ENCODE peak calls at places on chromosomes 6 and 20, in ten cellular contexts. Q is fibroblast of villous mesenchyme, Z is lower lobe of right lung, V is fibroblast of pulmonary artery, F is pancreas, C is GM13976, I is nephron progenitor cell, Y is endothelial cell, M is mesothelial cell of epicardium, K is BJ. E is an unnamed sample.

GRCh38 chr6:151021878-151022277 is 156.4 kb downstream of the MTHFD1L start:
- DNase-seq in Y (peak; percentile 17), C (no peak), Z (no peak), I (no peak), Q (peak; percentile 76), V (no peak), K (no peak), F (no peak), M (no peak), E (no peak)

GRCh38 chr6:83708546-83708969 is 343 bp downstream of the SNAP91 start:
- DNase-seq in Y (peak; percentile 34), C (peak; percentile 34), I (peak; percentile 67), Q (peak; percentile 8), Z (peak; percentile 28), V (peak; percentile 4), M (peak; percentile 50), F (peak; percentile 63), K (no peak), E (peak; percentile 48)

GRCh38 chr20:25015986-25016385 is 23.4 kb upstream of the APMAP start:
- DNase-seq in V (no peak), C (no peak), Y (no peak), I (no peak), K (no peak), Q (no peak), Z (no peak), F (no peak), M (no peak), E (no peak)

GRCh38 chr20:38875170-38875993 is 50.8 kb upstream of the FAM83D start:
- DNase-seq in Q (no peak), Z (no peak), I (no peak), K (no peak), F (no peak), Y (peak; percentile 63), V (no peak), M (no peak), C (peak; percentile 79), E (peak; percentile 82)

GRCh38 chr6:55902796-55903195 is 27.4 kb upstream of the BMP5 start:
- DNase-seq in F (no peak), Q (peak; percentile 25), Z (no peak), V (peak; percentile 23), M (no peak), C (no peak), I (no peak), K (no peak), Y (no peak), E (no peak)

GRCh38 chr20:17508756-17509155 is 22.4 kb downstream of the BFSP1 start:
- DNase-seq in V (no peak), Y (no peak), I (no peak), C (no peak), K (no peak), M (no peak), Q (no peak), F (peak; percentile 40), Z (no peak), E (no peak)

GRCh38 chr6:80003841-80004198 is 629 bp upstream of the TTK start:
- DNase-seq in Q (no peak), M (no peak), F (no peak), C (peak; percentile 7), Y (no peak), Z (peak; percentile 48), I (peak; percentile 8), K (no peak), V (no peak), E (peak; percentile 2)

GRCh38 chr20:55974491-55975202 is 30.7 kb downstream of the CBLN4 start:
- DNase-seq in Q (no peak), I (no peak), M (no peak), F (peak; percentile 41), C (no peak), V (no peak), K (no peak), Z (no peak), Y (no peak), E (no peak)

GRCh38 chr20:38878798-38879197 is 47.4 kb upstream of the FAM83D start:
- DNase-seq in V (peak; percentile 60), M (peak; percentile 65), Z (no peak), F (no peak), K (no peak), Y (peak; percentile 64), Q (peak; percentile 28), C (no peak), I (peak; percentile 72), E (no peak)

GRCh38 chr6:144123836-144124235 is 26.5 kb upstream of the STX11 start:
- DNase-seq in C (no peak), I (no peak), V (no peak), F (no peak), K (no peak), M (no peak), Z (no peak), Q (no peak), Y (no peak), E (no peak)

GRCh38 chr6:125957845-125958244 is 1.3 kb downstream of the HINT3 start:
- DNase-seq in F (no peak), Y (no peak), Z (no peak), K (no peak), Q (peak; percentile 85), M (no peak), C (no peak), I (no peak), V (peak; percentile 85), E (peak; percentile 37)

GRCh38 chr6:134060491-134061106 is 8.2 kb upstream of the SLC2A12 start:
- DNase-seq in M (no peak), Y (no peak), K (no peak), C (no peak), F (no peak), Q (peak; percentile 27), Z (no peak), V (peak; percentile 77), I (no peak), E (no peak)

GRCh38 chr6:37285861-37286311 is 27.9 kb upstream of the TMEM217 start:
- DNase-seq in F (no peak), Q (no peak), Z (no peak), C (peak; percentile 52), V (no peak), K (no peak), Y (no peak), I (no peak), M (no peak), E (peak; percentile 42)

GRCh38 chr6:163865380-163865779 is 450.9 kb downstream of the QKI start:
- DNase-seq in F (no peak), Q (no peak), C (no peak), Z (no peak), Y (no peak), M (no peak), K (no peak), I (no peak), V (no peak), E (no peak)

GRCh38 chr6:163867518-163868292 is 453.2 kb downstream of the QKI start:
- DNase-seq in Q (no peak), C (no peak), K (no peak), I (no peak), V (no peak), M (no peak), F (no peak), Y (no peak), Z (no peak), E (no peak)

GRCh38 chr6:163861627-163862026 is 447.1 kb downstream of the QKI start:
- DNase-seq in F (no peak), Y (no peak), V (no peak), K (no peak), M (no peak), C (no peak), Q (no peak), Z (no peak), I (no peak), E (no peak)

GRCh38 chr6:163863565-163863964 is 449.0 kb downstream of the QKI start:
- DNase-seq in Q (no peak), K (no peak), Z (no peak), F (no peak), C (no peak), V (no peak), M (no peak), I (no peak), Y (no peak), E (no peak)

GRCh38 chr6:163866192-163866591 is 451.7 kb downstream of the QKI start:
- DNase-seq in Q (no peak), F (no peak), C (no peak), M (no peak), Z (no peak), K (no peak), V (no peak), I (no peak), Y (peak; percentile 20), E (no peak)
- TF ChIP-seq CTCF in Q (no peak), F (no peak), C (no peak), M (no peak), Z (no peak), K (no peak), V (no peak), I (no peak), Y (no peak), E (no peak)

GRCh38 chr6:31945507-31946369 is at the start of gene CFB:
- DNase-seq in I (no peak), Z (peak; percentile 80), Q (peak; percentile 86), Y (no peak), F (peak; percentile 80), M (no peak), K (no peak), V (peak; percentile 90), C (no peak), E (no peak)
- TF ChIP-seq CTCF in I (no peak), Z (no peak), Q (no peak), Y (no peak), F (no peak), M (no peak), K (no peak), V (no peak), C (no peak), E (no peak)

DNA sequence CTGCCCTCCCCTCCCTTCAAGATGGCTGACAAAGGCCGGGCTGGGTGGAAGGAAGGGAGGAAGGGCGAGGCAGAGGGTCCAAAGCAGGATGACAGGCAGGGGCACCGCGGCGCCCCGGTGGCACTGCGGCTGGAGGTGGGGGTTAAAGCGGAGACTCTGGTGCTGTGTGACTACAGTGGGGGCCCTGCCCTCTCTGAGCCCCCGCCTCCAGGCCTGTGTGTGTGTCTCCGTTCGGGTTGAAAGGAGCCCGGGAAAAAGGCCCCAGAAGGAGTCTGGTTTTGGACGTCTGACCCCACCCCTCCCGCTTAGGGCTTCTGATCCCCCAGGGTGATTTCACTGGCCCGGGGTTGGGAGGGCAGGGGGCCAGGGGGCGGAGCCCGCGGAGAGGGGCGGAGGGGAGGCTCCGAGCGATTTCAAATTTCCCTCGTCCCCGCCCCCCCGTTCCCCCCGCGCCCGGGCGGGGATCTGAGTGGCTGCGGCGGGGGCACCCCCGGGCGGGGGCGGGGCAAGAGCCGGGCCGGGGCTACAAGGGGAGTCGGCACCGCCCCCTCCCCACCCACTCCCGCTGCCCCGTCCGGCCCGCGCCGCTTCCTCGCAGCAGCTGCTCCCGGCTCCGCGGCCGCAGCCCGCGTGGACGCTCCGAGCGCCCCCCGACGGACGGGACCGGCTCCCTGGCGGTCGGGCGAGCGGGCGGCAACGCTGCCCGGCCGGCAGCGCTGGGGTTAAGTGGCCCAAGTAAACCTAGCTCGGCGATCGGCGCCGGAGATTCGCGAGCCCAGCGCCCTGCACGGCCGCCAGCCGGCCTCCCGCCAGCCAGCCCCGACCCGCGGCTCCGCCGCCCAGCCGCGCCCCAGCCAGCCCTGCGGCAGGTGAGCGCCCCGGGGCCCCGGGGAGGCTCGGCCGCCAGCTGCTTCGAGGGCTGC is at the start of gene DNMT3B:
- DNase-seq in M (peak; percentile 81), Z (peak; percentile 84), F (peak; percentile 93), Y (peak; percentile 84), K (no peak), I (peak; percentile 94), V (peak; percentile 71), Q (peak; percentile 74), C (peak; percentile 92), E (peak; percentile 93)
- TF ChIP-seq CTCF in M (no peak), Z (no peak), F (no peak), Y (peak; percentile 21), K (peak; percentile 1), I (no peak), V (no peak), Q (no peak), C (peak; percentile 37), E (peak; percentile 31)

GRCh38 chr6:40472354-40472753 is 114.8 kb downstream of the LRFN2 start:
- DNase-seq in C (no peak), K (no peak), Z (no peak), F (no peak), Y (no peak), I (no peak), M (no peak), V (no peak), Q (no peak), E (no peak)
- TF ChIP-seq CTCF in C (no peak), K (no peak), Z (no peak), F (no peak), Y (no peak), I (no peak), M (no peak), V (no peak), Q (no peak), E (no peak)